ENCODE peak calls at places on chromosomes 12 and 14, in seven cellular contexts. X is hepatocyte; J is stimulated activated effector memory CD8-positive, alpha-beta T cell treated with anti-CD3 and anti-CD28 coated beads, Interleukin-12 subunit alpha, Interleukin-12 subunit beta, amount 100 ng/mL, for 72 hours; Y is activated CD4-positive, alpha-beta T cell treated with anti-CD3 and anti-CD28 coated beads, Interleukin-2, amount 10 ng/mL, durations not matched to agents 7 days and 5 days; V is NCI-H345; W is CD4-positive, alpha-beta T cell; G is cardiac septum. F is an unnamed sample.

GRCh38 chr14:59022144-59022543 is 166.3 kb upstream of the DAAM1 start:
- DNase-seq in X (no peak), J (no peak), Y (no peak), V (no peak), W (no peak), G (no peak), F (no peak)

GRCh38 chr12:57965766-57966165 is 24.4 kb downstream of the ATP23 start:
- DNase-seq in X (no peak), J (no peak), Y (no peak), V (no peak), W (no peak), G (no peak), F (no peak)

GRCh38 chr12:51812871-51813270 is 35.6 kb downstream of the FIGNL2 start:
- DNase-seq in X (no peak), J (no peak), Y (no peak), V (no peak), W (no peak), G (no peak), F (no peak)

GRCh38 chr12:26198742-26199141 is 3.4 kb downstream of the SSPN start:
- DNase-seq in X (peak; percentile 31), J (no peak), Y (no peak), V (no peak), W (no peak), G (no peak), F (no peak)

GRCh38 chr12:127083028-127083949 is 1183.7 kb upstream of the TMEM132C start:
- DNase-seq in X (peak; percentile 72), J (no peak), Y (peak; percentile 51), V (peak; percentile 55), W (no peak), G (no peak), F (peak; percentile 16)

GRCh38 chr12:127145929-127146789 is 1120.8 kb upstream of the TMEM132C start:
- DNase-seq in X (no peak), J (peak; percentile 78), Y (peak; percentile 71), V (peak; percentile 23), W (peak; percentile 77), G (peak; percentile 86), F (no peak)

GRCh38 chr12:2057041-2057792 is 4.4 kb downstream of the CACNA1C start:
- DNase-seq in X (peak; percentile 79), J (peak; percentile 71), Y (peak; percentile 59), V (peak; percentile 48), W (no peak), G (no peak), F (no peak)

GRCh38 chr14:50666772-50667490 is 1.2 kb downstream of the SAV1 start:
- DNase-seq in X (peak; percentile 63), J (no peak), Y (peak; percentile 23), V (peak; percentile 19), W (no peak), G (no peak), F (no peak)

GRCh38 chr12:131755305-131756113 is 44.6 kb downstream of the SFSWAP start:
- DNase-seq in X (peak; percentile 30), J (no peak), Y (peak; percentile 56), V (peak; percentile 4), W (no peak), G (peak; percentile 9), F (no peak)

GRCh38 chr12:22318122-22318737 is 16.3 kb downstream of the ST8SIA1 start:
- DNase-seq in X (peak; percentile 22), J (no peak), Y (no peak), V (no peak), W (no peak), G (no peak), F (no peak)

GRCh38 chr12:69024413-69024812 is 91.4 kb upstream of the CPM start:
- DNase-seq in X (peak; percentile 87), J (no peak), Y (no peak), V (no peak), W (no peak), G (no peak), F (no peak)

GRCh38 chr12:104220931-104221330 is 5.4 kb downstream of the TXNRD1 start:
- DNase-seq in X (no peak), J (no peak), Y (no peak), V (no peak), W (no peak), G (no peak), F (no peak)

GRCh38 chr12:54298904-54299303 is 1.9 kb downstream of the NFE2 start:
- DNase-seq in X (no peak), J (no peak), Y (no peak), V (no peak), W (no peak), G (no peak), F (no peak)

GRCh38 chr12:10392394-10392930 is 2.6 kb upstream of the KLRK1 start:
- DNase-seq in X (peak; percentile 15), J (no peak), Y (no peak), V (peak; percentile 21), W (no peak), G (no peak), F (no peak)

GRCh38 chr12:52907092-52907810 is 2.4 kb upstream of the KRT8 start:
- DNase-seq in X (peak; percentile 84), J (no peak), Y (no peak), V (peak; percentile 86), W (no peak), G (no peak), F (no peak)

GRCh38 chr12:76259071-76259470 is 89.1 kb downstream of the BBS10 start:
- DNase-seq in X (no peak), J (no peak), Y (no peak), V (no peak), W (no peak), G (no peak), F (no peak)

GRCh38 chr12:49624919-49625577 is 1.7 kb downstream of the PRPF40B start:
- DNase-seq in X (no peak), J (no peak), Y (no peak), V (no peak), W (no peak), G (no peak), F (no peak)

GRCh38 chr14:51884086-51884927 is 23.9 kb downstream of the GNG2 start:
- DNase-seq in X (no peak), J (no peak), Y (no peak), V (no peak), W (no peak), G (no peak), F (no peak)

GRCh38 chr12:122081697-122082221 is 3.2 kb downstream of the MLXIP start:
- DNase-seq in X (peak; percentile 38), J (no peak), Y (peak; percentile 64), V (no peak), W (peak; percentile 53), G (no peak), F (no peak)